ENCODE peak calls at places on chromosomes 7 and 10, in eight cellular contexts. One of them, this sample, is unnamed.

GRCh38 chr10:24552346-24553016 is 171.2 kb downstream of the ARHGAP21 start:
- DNase-seq in stimulated activated CD4-positive, alpha-beta T cell treated with anti-CD3 and anti-CD28 coated beads, Interleukin-2, amount 100 ng/mL, for 48 hours: peak; percentile 12
- DNase-seq in PC-3: peak; percentile 74
- DNase-seq in EL: peak; percentile 14
- DNase-seq in kidney epithelial cell: no peak
- DNase-seq in heart left ventricle: no peak
- DNase-seq in central memory CD8-positive, alpha-beta T cell: no peak
- DNase-seq in activated CD4-positive, alpha-beta T cell treated with anti-CD3 and anti-CD28 coated beads, Interleukin-2, amount 50 U/mL, for 24 hours: no peak
- DNase-seq in this sample: peak; percentile 25

GRCh38 chr7:150983893-150984368 is 5.8 kb upstream of the KCNH2 start:
- DNase-seq in stimulated activated CD4-positive, alpha-beta T cell treated with anti-CD3 and anti-CD28 coated beads, Interleukin-2, amount 100 ng/mL, for 48 hours: no peak
- DNase-seq in PC-3: peak; percentile 65
- DNase-seq in EL: no peak
- DNase-seq in kidney epithelial cell: peak; percentile 5
- DNase-seq in heart left ventricle: no peak
- DNase-seq in central memory CD8-positive, alpha-beta T cell: no peak
- DNase-seq in activated CD4-positive, alpha-beta T cell treated with anti-CD3 and anti-CD28 coated beads, Interleukin-2, amount 50 U/mL, for 24 hours: no peak
- DNase-seq in this sample: peak; percentile 73

GRCh38 chr10:119395287-119396007 is 147.1 kb downstream of the RGS10 start:
- DNase-seq in stimulated activated CD4-positive, alpha-beta T cell treated with anti-CD3 and anti-CD28 coated beads, Interleukin-2, amount 100 ng/mL, for 48 hours: no peak
- DNase-seq in PC-3: no peak
- DNase-seq in EL: peak; percentile 40
- DNase-seq in kidney epithelial cell: no peak
- DNase-seq in heart left ventricle: peak; percentile 61
- DNase-seq in central memory CD8-positive, alpha-beta T cell: no peak
- DNase-seq in activated CD4-positive, alpha-beta T cell treated with anti-CD3 and anti-CD28 coated beads, Interleukin-2, amount 50 U/mL, for 24 hours: no peak
- DNase-seq in this sample: no peak

GRCh38 chr7:130732980-130733865 is 784 bp downstream of the KLF14 start:
- DNase-seq in stimulated activated CD4-positive, alpha-beta T cell treated with anti-CD3 and anti-CD28 coated beads, Interleukin-2, amount 100 ng/mL, for 48 hours: peak; percentile 23
- DNase-seq in PC-3: no peak
- DNase-seq in EL: peak; percentile 4
- DNase-seq in kidney epithelial cell: no peak
- DNase-seq in heart left ventricle: no peak
- DNase-seq in central memory CD8-positive, alpha-beta T cell: no peak
- DNase-seq in activated CD4-positive, alpha-beta T cell treated with anti-CD3 and anti-CD28 coated beads, Interleukin-2, amount 50 U/mL, for 24 hours: no peak
- DNase-seq in this sample: peak; percentile 42

GRCh38 chr10:63133787-63134557 is 844 bp downstream of the NRBF2 start:
- DNase-seq in stimulated activated CD4-positive, alpha-beta T cell treated with anti-CD3 and anti-CD28 coated beads, Interleukin-2, amount 100 ng/mL, for 48 hours: no peak
- DNase-seq in PC-3: peak; percentile 73
- DNase-seq in EL: peak; percentile 50
- DNase-seq in kidney epithelial cell: no peak
- DNase-seq in heart left ventricle: peak; percentile 14
- DNase-seq in central memory CD8-positive, alpha-beta T cell: no peak
- DNase-seq in activated CD4-positive, alpha-beta T cell treated with anti-CD3 and anti-CD28 coated beads, Interleukin-2, amount 50 U/mL, for 24 hours: peak; percentile 42
- DNase-seq in this sample: peak; percentile 29

GRCh38 chr7:111086532-111086931 is 4.4 kb upstream of the LRRN3 start:
- DNase-seq in stimulated activated CD4-positive, alpha-beta T cell treated with anti-CD3 and anti-CD28 coated beads, Interleukin-2, amount 100 ng/mL, for 48 hours: no peak
- DNase-seq in PC-3: peak; percentile 52
- DNase-seq in EL: no peak
- DNase-seq in kidney epithelial cell: no peak
- DNase-seq in heart left ventricle: no peak
- DNase-seq in central memory CD8-positive, alpha-beta T cell: no peak
- DNase-seq in activated CD4-positive, alpha-beta T cell treated with anti-CD3 and anti-CD28 coated beads, Interleukin-2, amount 50 U/mL, for 24 hours: no peak
- DNase-seq in this sample: no peak

GRCh38 chr10:84551437-84552120 is 223.2 kb downstream of the CCSER2 start:
- DNase-seq in stimulated activated CD4-positive, alpha-beta T cell treated with anti-CD3 and anti-CD28 coated beads, Interleukin-2, amount 100 ng/mL, for 48 hours: no peak
- DNase-seq in PC-3: no peak
- DNase-seq in EL: no peak
- DNase-seq in kidney epithelial cell: no peak
- DNase-seq in heart left ventricle: no peak
- DNase-seq in central memory CD8-positive, alpha-beta T cell: no peak
- DNase-seq in activated CD4-positive, alpha-beta T cell treated with anti-CD3 and anti-CD28 coated beads, Interleukin-2, amount 50 U/mL, for 24 hours: no peak
- DNase-seq in this sample: no peak

GRCh38 chr10:132507956-132508490 is 29.6 kb upstream of the INPP5A start:
- DNase-seq in stimulated activated CD4-positive, alpha-beta T cell treated with anti-CD3 and anti-CD28 coated beads, Interleukin-2, amount 100 ng/mL, for 48 hours: no peak
- DNase-seq in PC-3: no peak
- DNase-seq in EL: no peak
- DNase-seq in kidney epithelial cell: no peak
- DNase-seq in heart left ventricle: no peak
- DNase-seq in central memory CD8-positive, alpha-beta T cell: no peak
- DNase-seq in activated CD4-positive, alpha-beta T cell treated with anti-CD3 and anti-CD28 coated beads, Interleukin-2, amount 50 U/mL, for 24 hours: no peak
- DNase-seq in this sample: no peak

GRCh38 chr10:7773845-7774801 is 13.7 kb downstream of the KIN start:
- DNase-seq in stimulated activated CD4-positive, alpha-beta T cell treated with anti-CD3 and anti-CD28 coated beads, Interleukin-2, amount 100 ng/mL, for 48 hours: no peak
- DNase-seq in PC-3: peak; percentile 52
- DNase-seq in EL: no peak
- DNase-seq in kidney epithelial cell: no peak
- DNase-seq in heart left ventricle: peak; percentile 16
- DNase-seq in central memory CD8-positive, alpha-beta T cell: no peak
- DNase-seq in activated CD4-positive, alpha-beta T cell treated with anti-CD3 and anti-CD28 coated beads, Interleukin-2, amount 50 U/mL, for 24 hours: no peak
- DNase-seq in this sample: no peak

GRCh38 chr10:67015225-67015624 is 89.4 kb downstream of the LRRTM3 start:
- DNase-seq in stimulated activated CD4-positive, alpha-beta T cell treated with anti-CD3 and anti-CD28 coated beads, Interleukin-2, amount 100 ng/mL, for 48 hours: no peak
- DNase-seq in PC-3: peak; percentile 58
- DNase-seq in EL: no peak
- DNase-seq in kidney epithelial cell: no peak
- DNase-seq in heart left ventricle: no peak
- DNase-seq in central memory CD8-positive, alpha-beta T cell: no peak
- DNase-seq in activated CD4-positive, alpha-beta T cell treated with anti-CD3 and anti-CD28 coated beads, Interleukin-2, amount 50 U/mL, for 24 hours: no peak
- DNase-seq in this sample: no peak

GRCh38 chr10:109996225-109996624 is 11.6 kb upstream of the ADD3 start:
- DNase-seq in stimulated activated CD4-positive, alpha-beta T cell treated with anti-CD3 and anti-CD28 coated beads, Interleukin-2, amount 100 ng/mL, for 48 hours: no peak
- DNase-seq in PC-3: peak; percentile 22
- DNase-seq in EL: no peak
- DNase-seq in kidney epithelial cell: no peak
- DNase-seq in heart left ventricle: no peak
- DNase-seq in central memory CD8-positive, alpha-beta T cell: no peak
- DNase-seq in activated CD4-positive, alpha-beta T cell treated with anti-CD3 and anti-CD28 coated beads, Interleukin-2, amount 50 U/mL, for 24 hours: no peak
- DNase-seq in this sample: no peak

GRCh38 chr10:16816830-16817124 is 447 bp downstream of the RSU1 start:
- DNase-seq in stimulated activated CD4-positive, alpha-beta T cell treated with anti-CD3 and anti-CD28 coated beads, Interleukin-2, amount 100 ng/mL, for 48 hours: no peak
- DNase-seq in PC-3: no peak
- DNase-seq in EL: no peak
- DNase-seq in kidney epithelial cell: no peak
- DNase-seq in heart left ventricle: no peak
- DNase-seq in central memory CD8-positive, alpha-beta T cell: no peak
- DNase-seq in activated CD4-positive, alpha-beta T cell treated with anti-CD3 and anti-CD28 coated beads, Interleukin-2, amount 50 U/mL, for 24 hours: no peak
- DNase-seq in this sample: no peak

GRCh38 chr7:100211342-100211780 is 8.4 kb upstream of the PVRIG start:
- DNase-seq in stimulated activated CD4-positive, alpha-beta T cell treated with anti-CD3 and anti-CD28 coated beads, Interleukin-2, amount 100 ng/mL, for 48 hours: no peak
- DNase-seq in PC-3: no peak
- DNase-seq in EL: no peak
- DNase-seq in kidney epithelial cell: no peak
- DNase-seq in heart left ventricle: no peak
- DNase-seq in central memory CD8-positive, alpha-beta T cell: peak; percentile 52
- DNase-seq in activated CD4-positive, alpha-beta T cell treated with anti-CD3 and anti-CD28 coated beads, Interleukin-2, amount 50 U/mL, for 24 hours: no peak
- DNase-seq in this sample: no peak

GRCh38 chr7:12152196-12152918 is 58.7 kb upstream of the TMEM106B start:
- DNase-seq in stimulated activated CD4-positive, alpha-beta T cell treated with anti-CD3 and anti-CD28 coated beads, Interleukin-2, amount 100 ng/mL, for 48 hours: no peak
- DNase-seq in PC-3: no peak
- DNase-seq in EL: no peak
- DNase-seq in kidney epithelial cell: no peak
- DNase-seq in heart left ventricle: no peak
- DNase-seq in central memory CD8-positive, alpha-beta T cell: no peak
- DNase-seq in activated CD4-positive, alpha-beta T cell treated with anti-CD3 and anti-CD28 coated beads, Interleukin-2, amount 50 U/mL, for 24 hours: no peak
- DNase-seq in this sample: no peak

GRCh38 chr7:118183586-118184391 is at the start of gene LSM8:
- DNase-seq in stimulated activated CD4-positive, alpha-beta T cell treated with anti-CD3 and anti-CD28 coated beads, Interleukin-2, amount 100 ng/mL, for 48 hours: peak; percentile 89
- DNase-seq in PC-3: peak; percentile 98
- DNase-seq in EL: peak; percentile 97
- DNase-seq in kidney epithelial cell: peak; percentile 95
- DNase-seq in heart left ventricle: peak; percentile 97
- DNase-seq in central memory CD8-positive, alpha-beta T cell: peak; percentile 96
- DNase-seq in activated CD4-positive, alpha-beta T cell treated with anti-CD3 and anti-CD28 coated beads, Interleukin-2, amount 50 U/mL, for 24 hours: peak; percentile 93
- DNase-seq in this sample: peak; percentile 100

GRCh38 chr7:132993377-132994013 is 88.4 kb downstream of the CHCHD3 start:
- DNase-seq in stimulated activated CD4-positive, alpha-beta T cell treated with anti-CD3 and anti-CD28 coated beads, Interleukin-2, amount 100 ng/mL, for 48 hours: no peak
- DNase-seq in PC-3: no peak
- DNase-seq in EL: no peak
- DNase-seq in kidney epithelial cell: no peak
- DNase-seq in heart left ventricle: no peak
- DNase-seq in central memory CD8-positive, alpha-beta T cell: no peak
- DNase-seq in activated CD4-positive, alpha-beta T cell treated with anti-CD3 and anti-CD28 coated beads, Interleukin-2, amount 50 U/mL, for 24 hours: no peak
- DNase-seq in this sample: no peak